ENCODE peak calls at places on chromosomes 16 and 17, in eight cellular contexts. R, E, U, P, H, O, F and M are unnamed samples.

GRCh38 chr16:12062343-12063003 is 85.9 kb downstream of the SNX29 start:
- DNase-seq in R (peak; percentile 44), E (peak; percentile 78), U (peak; percentile 81), P (no peak), H (peak; percentile 48), O (peak; percentile 65), F (no peak), M (no peak)

GRCh38 chr16:50699345-50700159 is 6.1 kb downstream of the NOD2 start:
- DNase-seq in R (no peak), E (no peak), U (peak; percentile 59), P (no peak), H (no peak), O (no peak), F (no peak), M (no peak)

GRCh38 chr17:63445065-63445464 is 1.0 kb downstream of the CYB561 start:
- DNase-seq in R (no peak), E (no peak), U (no peak), P (no peak), H (no peak), O (no peak), F (no peak), M (no peak)

GRCh38 chr17:29241015-29241963 is 5.4 kb upstream of the CRYBA1 start:
- DNase-seq in R (peak; percentile 21), E (peak; percentile 90), U (peak; percentile 97), P (peak; percentile 97), H (peak; percentile 82), O (no peak), F (no peak), M (no peak)

GRCh38 chr16:12535535-12536411 is 267.9 kb downstream of the CPPED1 start:
- DNase-seq in R (no peak), E (no peak), U (peak; percentile 5), P (no peak), H (no peak), O (no peak), F (no peak), M (peak; percentile 77)

GRCh38 chr17:12730931-12731521 is 58.3 kb upstream of the ARHGAP44 start:
- DNase-seq in R (peak; percentile 91), E (no peak), U (peak; percentile 30), P (peak; percentile 9), H (no peak), O (peak; percentile 79), F (peak; percentile 91), M (no peak)

GRCh38 chr16:31365131-31365865 is 10.3 kb downstream of the ITGAX start:
- DNase-seq in R (no peak), E (no peak), U (no peak), P (no peak), H (no peak), O (no peak), F (no peak), M (no peak)

GRCh38 chr17:81601525-81602120 is 35.3 kb downstream of the NPLOC4 start:
- DNase-seq in R (peak; percentile 56), E (peak; percentile 87), U (peak; percentile 88), P (peak; percentile 80), H (peak; percentile 80), O (no peak), F (no peak), M (peak; percentile 24)

GRCh38 chr17:1959871-1960569 is 65.1 kb downstream of the RTN4RL1 start:
- DNase-seq in R (no peak), E (no peak), U (peak; percentile 66), P (no peak), H (no peak), O (no peak), F (no peak), M (no peak)

GRCh38 chr17:4229627-4230026 is 34.2 kb downstream of the ANKFY1 start:
- DNase-seq in R (peak; percentile 26), E (no peak), U (peak; percentile 65), P (no peak), H (no peak), O (peak; percentile 44), F (no peak), M (no peak)

GRCh38 chr17:72432143-72432604 is 311.4 kb downstream of the SOX9 start:
- DNase-seq in R (peak; percentile 66), E (peak; percentile 48), U (peak; percentile 50), P (no peak), H (no peak), O (no peak), F (no peak), M (no peak)

GRCh38 chr16:79772028-79772427 is 171.5 kb upstream of the MAF start:
- DNase-seq in R (peak; percentile 56), E (no peak), U (no peak), P (no peak), H (no peak), O (no peak), F (no peak), M (no peak)

GRCh38 chr16:79767597-79768280 is 167.2 kb upstream of the MAF start:
- DNase-seq in R (peak; percentile 64), E (no peak), U (peak; percentile 60), P (no peak), H (no peak), O (no peak), F (peak; percentile 22), M (no peak)

GRCh38 chr16:79770244-79771064 is 169.9 kb upstream of the MAF start:
- DNase-seq in R (peak; percentile 88), E (peak; percentile 79), U (peak; percentile 90), P (peak; percentile 85), H (peak; percentile 29), O (peak; percentile 91), F (peak; percentile 89), M (peak; percentile 34)

GRCh38 chr16:79769320-79770243 is 169.0 kb upstream of the MAF start:
- DNase-seq in R (peak; percentile 24), E (no peak), U (no peak), P (no peak), H (no peak), O (no peak), F (no peak), M (no peak)

DNA sequence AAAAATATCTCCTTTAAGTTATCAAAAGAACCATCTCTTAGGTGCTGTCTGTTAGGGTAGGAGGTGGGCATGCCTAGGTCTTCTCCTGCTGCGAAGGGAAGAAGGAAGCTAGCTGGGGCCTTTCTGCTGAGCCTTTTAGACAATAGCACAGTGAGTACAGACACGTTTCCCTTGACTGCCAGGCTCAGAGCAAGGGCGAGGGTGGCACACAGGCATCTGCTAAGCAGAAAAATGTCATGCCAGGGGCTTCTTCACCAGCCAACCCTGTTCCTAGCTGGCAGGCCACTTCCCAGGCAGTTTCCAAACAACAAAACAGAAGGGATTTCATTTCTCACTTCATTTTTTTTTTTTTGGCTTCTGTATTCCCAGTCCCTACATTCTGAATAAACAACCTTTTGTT is 168.1 kb upstream of the MAF start:
- DNase-seq in R (peak; percentile 49), E (no peak), U (no peak), P (no peak), H (no peak), O (no peak), F (no peak), M (no peak)
- TF ChIP-seq CTCF in R (no peak), E (no peak), U (no peak), P (no peak), H (no peak), O (no peak), F (no peak), M (no peak)

GRCh38 chr16:69031877-69032301 is 73.6 kb upstream of the HAS3 start:
- DNase-seq in R (peak; percentile 92), E (no peak), U (no peak), P (no peak), H (no peak), O (no peak), F (peak; percentile 84), M (no peak)
- TF ChIP-seq CTCF in R (no peak), E (no peak), U (no peak), P (no peak), H (no peak), O (no peak), F (no peak), M (no peak)

GRCh38 chr17:6702567-6703215 is 10.5 kb downstream of the SLC13A5 start:
- DNase-seq in R (no peak), E (no peak), U (no peak), P (no peak), H (no peak), O (no peak), F (no peak), M (no peak)
- TF ChIP-seq CTCF in R (no peak), E (no peak), U (no peak), P (no peak), H (no peak), O (no peak), F (no peak), M (no peak)

DNA sequence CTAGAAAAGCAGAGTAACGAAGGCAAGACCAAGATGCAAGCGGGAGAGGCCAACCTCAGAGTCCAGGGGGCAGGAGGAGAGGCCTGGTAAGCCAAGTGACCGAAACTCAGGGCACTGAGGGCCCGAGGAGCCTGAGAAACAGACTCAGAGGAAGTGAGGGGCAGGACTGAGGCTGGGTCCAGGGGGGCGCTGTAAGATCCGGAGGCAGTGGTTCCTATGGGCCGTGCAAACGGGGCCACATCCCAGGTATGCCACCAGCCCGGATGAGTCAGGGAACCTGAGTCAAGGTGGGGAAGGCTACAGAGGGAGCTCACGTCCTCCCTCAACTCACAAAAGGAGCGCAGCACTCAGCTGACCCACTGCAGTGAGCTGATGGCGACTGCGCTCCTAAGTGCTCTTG is 8.3 kb downstream of the ZDHHC7 start:
- DNase-seq in R (no peak), E (no peak), U (no peak), P (no peak), H (no peak), O (no peak), F (no peak), M (no peak)
- TF ChIP-seq CTCF in R (no peak), E (no peak), U (no peak), P (no peak), H (no peak), O (no peak), F (no peak), M (no peak)

GRCh38 chr17:39175695-39176093 is 9.7 kb upstream of the ARL5C start:
- DNase-seq in R (no peak), E (no peak), U (no peak), P (no peak), H (no peak), O (no peak), F (no peak), M (no peak)
- TF ChIP-seq CTCF in R (no peak), E (no peak), U (no peak), P (no peak), H (no peak), O (no peak), F (no peak), M (no peak)

GRCh38 chr17:48011405-48012150 is 26.0 kb downstream of the COPZ2 start:
- DNase-seq in R (peak; percentile 48), E (peak; percentile 88), U (peak; percentile 55), P (peak; percentile 78), H (peak; percentile 43), O (no peak), F (no peak), M (no peak)
- TF ChIP-seq CTCF in R (peak; percentile 8), E (peak; percentile 81), U (peak; percentile 74), P (peak; percentile 39), H (peak; percentile 36), O (peak; percentile 33), F (no peak), M (peak; percentile 73)

DNA sequence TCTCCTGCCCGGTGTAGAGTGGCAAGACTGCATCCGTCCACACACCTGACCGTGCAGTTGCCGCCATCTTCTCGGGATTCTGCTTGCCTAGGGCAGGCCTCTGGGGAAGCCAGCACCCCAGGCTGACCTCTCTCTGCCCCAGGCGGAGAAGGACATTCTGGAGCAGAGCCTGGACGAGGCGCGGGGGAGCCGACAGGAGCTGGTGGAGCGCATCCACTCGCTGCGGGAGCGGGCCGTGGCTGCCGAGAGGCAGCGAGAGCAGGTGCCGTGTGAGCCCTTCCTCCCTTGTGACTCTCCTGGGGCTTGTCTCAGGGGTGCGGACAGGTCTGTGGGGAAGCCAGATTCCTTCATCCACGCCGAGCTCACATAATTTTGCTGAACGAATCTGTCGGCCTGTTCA is 19.8 kb downstream of the CARD14 start:
- DNase-seq in R (no peak), E (no peak), U (no peak), P (no peak), H (no peak), O (no peak), F (no peak), M (no peak)
- TF ChIP-seq CTCF in R (no peak), E (no peak), U (no peak), P (no peak), H (no peak), O (no peak), F (no peak), M (no peak)